ENCODE peak calls at places on chromosome 19, in eight cellular contexts. J is WTC11; N is T follicular helper cell; W is RPMI8226; E is stimulated activated CD4-positive, alpha-beta T cell treated with anti-CD3 and anti-CD28 coated beads, Interleukin-15, amount 100 ng/mL, for 24 hours; R is activated T-helper 9 cell treated with anti-CD3 and anti-CD28 coated beads, Interleukin-2, amount 50 U/mL, for 16 hours; L is choroid plexus epithelial cell; G is stimulated activated naive B cell treated with anti-CD40 and anti-IgM and Interleukin-4, amounts not matched to agents 10 μg/mL and 1 μg/mL and 100 μg/mL, for 72 hours. V is an unnamed sample.

GRCh38 chr19:15438124-15438496 is 11.6 kb downstream of the WIZ start:
- DNase-seq in E (no peak), L (no peak), W (no peak), N (no peak), R (no peak), G (no peak), J (no peak), V (no peak)

GRCh38 chr19:16371540-16371986 is 46.9 kb downstream of the KLF2 start:
- DNase-seq in G (peak; percentile 77), R (peak; percentile 81), N (peak; percentile 86), L (no peak), E (peak; percentile 87), W (peak; percentile 95), J (no peak), V (peak; percentile 54)

GRCh38 chr19:35959040-35959967 is 23.1 kb downstream of the LRFN3 start:
- DNase-seq in N (peak; percentile 76), R (peak; percentile 80), E (peak; percentile 82), W (no peak), G (peak; percentile 46), J (peak; percentile 47), L (no peak), V (no peak)

GRCh38 chr19:47848871-47849473 is 10.1 kb upstream of the TPRX2 start:
- DNase-seq in E (peak; percentile 67), R (no peak), J (peak; percentile 85), W (peak; percentile 36), L (peak; percentile 29), N (peak; percentile 4), G (no peak), V (no peak)

GRCh38 chr19:1018932-1019615 is 1.8 kb downstream of the TMEM259 start:
- DNase-seq in G (no peak), E (no peak), J (no peak), N (no peak), R (no peak), W (no peak), L (no peak), V (no peak)

GRCh38 chr19:54955356-54955755 is 8.0 kb upstream of the NLRP7 start:
- DNase-seq in E (no peak), G (no peak), R (no peak), L (peak; percentile 2), W (no peak), N (no peak), J (no peak), V (no peak)

GRCh38 chr19:22427587-22428298 is 5.6 kb upstream of the ZNF98 start:
- DNase-seq in W (peak; percentile 13), E (no peak), G (no peak), J (no peak), L (no peak), N (no peak), R (no peak), V (no peak)

GRCh38 chr19:35963514-35963913 is 27.3 kb downstream of the LRFN3 start:
- DNase-seq in J (peak; percentile 78), G (no peak), N (no peak), W (peak; percentile 33), R (no peak), E (peak; percentile 58), L (peak; percentile 76), V (peak; percentile 18)

GRCh38 chr19:53959176-53959757 is 3.5 kb upstream of the CACNG8 start:
- DNase-seq in N (no peak), R (no peak), L (no peak), W (no peak), J (peak; percentile 65), E (no peak), G (no peak), V (no peak)